ENCODE peak calls at places on chromosome 4, in eight cellular contexts. One of them, this sample, is unnamed.

GRCh38 chr4:110637408-110638131 is 14.7 kb upstream of the PITX2 start:
- DNase-seq in BE2C: no peak
- DNase-seq in adrenal gland: no peak
- DNase-seq in cardiac muscle cell: no peak
- DNase-seq in iPS DF 6.9: no peak
- DNase-seq in epithelial cell of esophagus: no peak
- DNase-seq in midbrain: no peak
- DNase-seq in mucosa of gallbladder: no peak
- DNase-seq in this sample: no peak

GRCh38 chr4:136831553-136831952 is 700.7 kb downstream of the PCDH18 start:
- DNase-seq in BE2C: peak; percentile 56
- DNase-seq in adrenal gland: no peak
- DNase-seq in cardiac muscle cell: no peak
- DNase-seq in iPS DF 6.9: no peak
- DNase-seq in epithelial cell of esophagus: no peak
- DNase-seq in midbrain: no peak
- DNase-seq in mucosa of gallbladder: no peak
- DNase-seq in this sample: no peak

GRCh38 chr4:9923195-9923812 is 98.0 kb downstream of the SLC2A9 start:
- DNase-seq in BE2C: no peak
- DNase-seq in adrenal gland: no peak
- DNase-seq in cardiac muscle cell: no peak
- DNase-seq in iPS DF 6.9: no peak
- DNase-seq in epithelial cell of esophagus: no peak
- DNase-seq in midbrain: no peak
- DNase-seq in mucosa of gallbladder: no peak
- DNase-seq in this sample: no peak

GRCh38 chr4:4919926-4920325 is 60.5 kb downstream of the MSX1 start:
- DNase-seq in BE2C: no peak
- DNase-seq in adrenal gland: no peak
- DNase-seq in cardiac muscle cell: no peak
- DNase-seq in iPS DF 6.9: no peak
- DNase-seq in epithelial cell of esophagus: no peak
- DNase-seq in midbrain: no peak
- DNase-seq in mucosa of gallbladder: no peak
- DNase-seq in this sample: no peak

GRCh38 chr4:89290727-89291126 is 16.9 kb downstream of the GPRIN3 start:
- DNase-seq in BE2C: no peak
- DNase-seq in adrenal gland: no peak
- DNase-seq in cardiac muscle cell: no peak
- DNase-seq in iPS DF 6.9: no peak
- DNase-seq in epithelial cell of esophagus: no peak
- DNase-seq in midbrain: no peak
- DNase-seq in mucosa of gallbladder: no peak
- DNase-seq in this sample: no peak

GRCh38 chr4:138492178-138492577 is 250.0 kb upstream of the SLC7A11 start:
- DNase-seq in BE2C: no peak
- DNase-seq in adrenal gland: no peak
- DNase-seq in cardiac muscle cell: no peak
- DNase-seq in iPS DF 6.9: no peak
- DNase-seq in epithelial cell of esophagus: no peak
- DNase-seq in midbrain: no peak
- DNase-seq in mucosa of gallbladder: no peak
- DNase-seq in this sample: no peak

GRCh38 chr4:169251291-169252235 is 19.2 kb downstream of the SH3RF1 start:
- DNase-seq in BE2C: no peak
- DNase-seq in adrenal gland: no peak
- DNase-seq in cardiac muscle cell: no peak
- DNase-seq in iPS DF 6.9: no peak
- DNase-seq in epithelial cell of esophagus: peak; percentile 65
- DNase-seq in midbrain: no peak
- DNase-seq in mucosa of gallbladder: peak; percentile 52
- DNase-seq in this sample: no peak

GRCh38 chr4:184310171-184310567 is 92.5 kb upstream of the ENPP6 start:
- DNase-seq in BE2C: no peak
- DNase-seq in adrenal gland: no peak
- DNase-seq in cardiac muscle cell: no peak
- DNase-seq in iPS DF 6.9: peak; percentile 25
- DNase-seq in epithelial cell of esophagus: peak; percentile 19
- DNase-seq in midbrain: no peak
- DNase-seq in mucosa of gallbladder: no peak
- DNase-seq in this sample: no peak

GRCh38 chr4:79723507-79723906 is 315.5 kb upstream of the GK2 start:
- DNase-seq in BE2C: no peak
- DNase-seq in adrenal gland: no peak
- DNase-seq in cardiac muscle cell: no peak
- DNase-seq in iPS DF 6.9: no peak
- DNase-seq in epithelial cell of esophagus: no peak
- DNase-seq in midbrain: no peak
- DNase-seq in mucosa of gallbladder: no peak
- DNase-seq in this sample: no peak

GRCh38 chr4:30720021-30720655 is at the start of gene PCDH7:
- DNase-seq in BE2C: no peak
- DNase-seq in adrenal gland: no peak
- DNase-seq in cardiac muscle cell: peak; percentile 69
- DNase-seq in iPS DF 6.9: no peak
- DNase-seq in epithelial cell of esophagus: peak; percentile 71
- DNase-seq in midbrain: peak; percentile 61
- DNase-seq in mucosa of gallbladder: peak; percentile 47
- DNase-seq in this sample: no peak

GRCh38 chr4:125323547-125324100 is 8.9 kb downstream of the FAT4 start:
- DNase-seq in BE2C: no peak
- DNase-seq in adrenal gland: peak; percentile 22
- DNase-seq in cardiac muscle cell: peak; percentile 30
- DNase-seq in iPS DF 6.9: no peak
- DNase-seq in epithelial cell of esophagus: peak; percentile 68
- DNase-seq in midbrain: no peak
- DNase-seq in mucosa of gallbladder: no peak
- DNase-seq in this sample: no peak

GRCh38 chr4:14877246-14878220 is 124.7 kb upstream of the CPEB2 start:
- DNase-seq in BE2C: no peak
- DNase-seq in adrenal gland: no peak
- DNase-seq in cardiac muscle cell: no peak
- DNase-seq in iPS DF 6.9: no peak
- DNase-seq in epithelial cell of esophagus: peak; percentile 45
- DNase-seq in midbrain: no peak
- DNase-seq in mucosa of gallbladder: no peak
- DNase-seq in this sample: no peak

GRCh38 chr4:1195894-1196401 is 23.6 kb upstream of the SPON2 start:
- DNase-seq in BE2C: no peak
- DNase-seq in adrenal gland: no peak
- DNase-seq in cardiac muscle cell: no peak
- DNase-seq in iPS DF 6.9: no peak
- DNase-seq in epithelial cell of esophagus: no peak
- DNase-seq in midbrain: no peak
- DNase-seq in mucosa of gallbladder: no peak
- DNase-seq in this sample: no peak

GRCh38 chr4:74675673-74676279 is 118.5 kb downstream of the BTC start:
- DNase-seq in BE2C: peak; percentile 13
- DNase-seq in adrenal gland: peak; percentile 33
- DNase-seq in cardiac muscle cell: peak; percentile 55
- DNase-seq in iPS DF 6.9: peak; percentile 33
- DNase-seq in epithelial cell of esophagus: peak; percentile 78
- DNase-seq in midbrain: no peak
- DNase-seq in mucosa of gallbladder: peak; percentile 33
- DNase-seq in this sample: no peak

GRCh38 chr4:9703391-9703790 is 78.0 kb upstream of the DRD5 start:
- DNase-seq in BE2C: peak; percentile 43
- DNase-seq in adrenal gland: peak; percentile 23
- DNase-seq in cardiac muscle cell: peak; percentile 74
- DNase-seq in iPS DF 6.9: peak; percentile 43
- DNase-seq in epithelial cell of esophagus: peak; percentile 47
- DNase-seq in midbrain: peak; percentile 33
- DNase-seq in mucosa of gallbladder: peak; percentile 74
- DNase-seq in this sample: peak; percentile 36

GRCh38 chr4:138035781-138036258 is 206.3 kb downstream of the SLC7A11 start:
- DNase-seq in BE2C: peak; percentile 11
- DNase-seq in adrenal gland: peak; percentile 9
- DNase-seq in cardiac muscle cell: peak; percentile 78
- DNase-seq in iPS DF 6.9: peak; percentile 41
- DNase-seq in epithelial cell of esophagus: peak; percentile 71
- DNase-seq in midbrain: peak; percentile 81
- DNase-seq in mucosa of gallbladder: no peak
- DNase-seq in this sample: no peak

GRCh38 chr4:149995134-149995756 is 83.0 kb upstream of the DCLK2 start:
- DNase-seq in BE2C: no peak
- DNase-seq in adrenal gland: no peak
- DNase-seq in cardiac muscle cell: no peak
- DNase-seq in iPS DF 6.9: no peak
- DNase-seq in epithelial cell of esophagus: no peak
- DNase-seq in midbrain: no peak
- DNase-seq in mucosa of gallbladder: no peak
- DNase-seq in this sample: no peak

GRCh38 chr4:85761803-85762202 is 286.9 kb downstream of the ARHGAP24 start:
- DNase-seq in BE2C: no peak
- DNase-seq in adrenal gland: peak; percentile 31
- DNase-seq in cardiac muscle cell: no peak
- DNase-seq in iPS DF 6.9: no peak
- DNase-seq in epithelial cell of esophagus: no peak
- DNase-seq in midbrain: no peak
- DNase-seq in mucosa of gallbladder: peak; percentile 58
- DNase-seq in this sample: no peak

GRCh38 chr4:122672091-122672490 is 51.2 kb upstream of the IL21 start:
- DNase-seq in BE2C: no peak
- DNase-seq in adrenal gland: no peak
- DNase-seq in cardiac muscle cell: no peak
- DNase-seq in iPS DF 6.9: no peak
- DNase-seq in epithelial cell of esophagus: peak; percentile 70
- DNase-seq in midbrain: no peak
- DNase-seq in mucosa of gallbladder: no peak
- DNase-seq in this sample: no peak

GRCh38 chr4:48212165-48212564 is 57.5 kb downstream of the TEC start:
- DNase-seq in BE2C: no peak
- DNase-seq in adrenal gland: no peak
- DNase-seq in cardiac muscle cell: no peak
- DNase-seq in iPS DF 6.9: no peak
- DNase-seq in epithelial cell of esophagus: no peak
- DNase-seq in midbrain: no peak
- DNase-seq in mucosa of gallbladder: no peak
- DNase-seq in this sample: no peak

GRCh38 chr4:77342170-77342810 is 185.3 kb downstream of the CCNG2 start:
- DNase-seq in BE2C: no peak
- DNase-seq in adrenal gland: no peak
- DNase-seq in cardiac muscle cell: no peak
- DNase-seq in iPS DF 6.9: no peak
- DNase-seq in epithelial cell of esophagus: no peak
- DNase-seq in midbrain: no peak
- DNase-seq in mucosa of gallbladder: no peak
- DNase-seq in this sample: no peak

GRCh38 chr4:36414248-36414647 is 132.8 kb downstream of the DTHD1 start:
- DNase-seq in BE2C: no peak
- DNase-seq in adrenal gland: no peak
- DNase-seq in cardiac muscle cell: no peak
- DNase-seq in iPS DF 6.9: no peak
- DNase-seq in epithelial cell of esophagus: peak; percentile 43
- DNase-seq in midbrain: no peak
- DNase-seq in mucosa of gallbladder: no peak
- DNase-seq in this sample: no peak

GRCh38 chr4:49063670-49064069 is 77.6 kb downstream of the CWH43 start:
- DNase-seq in BE2C: no peak
- DNase-seq in adrenal gland: no peak
- DNase-seq in cardiac muscle cell: no peak
- DNase-seq in iPS DF 6.9: no peak
- DNase-seq in epithelial cell of esophagus: peak; percentile 55
- DNase-seq in midbrain: no peak
- DNase-seq in mucosa of gallbladder: no peak
- DNase-seq in this sample: no peak

GRCh38 chr4:98501383-98501782 is 157.0 kb downstream of the TSPAN5 start:
- DNase-seq in BE2C: no peak
- DNase-seq in adrenal gland: no peak
- DNase-seq in cardiac muscle cell: no peak
- DNase-seq in iPS DF 6.9: no peak
- DNase-seq in epithelial cell of esophagus: peak; percentile 39
- DNase-seq in midbrain: no peak
- DNase-seq in mucosa of gallbladder: no peak
- DNase-seq in this sample: no peak

GRCh38 chr4:79042079-79042674 is 102.9 kb upstream of the PAQR3 start:
- DNase-seq in BE2C: peak; percentile 43
- DNase-seq in adrenal gland: no peak
- DNase-seq in cardiac muscle cell: peak; percentile 72
- DNase-seq in iPS DF 6.9: peak; percentile 2
- DNase-seq in epithelial cell of esophagus: peak; percentile 46
- DNase-seq in midbrain: no peak
- DNase-seq in mucosa of gallbladder: peak; percentile 34
- DNase-seq in this sample: no peak

GRCh38 chr4:104394409-104394813 is 100.3 kb downstream of the CXXC4 start:
- DNase-seq in BE2C: peak; percentile 55
- DNase-seq in adrenal gland: no peak
- DNase-seq in cardiac muscle cell: peak; percentile 38
- DNase-seq in iPS DF 6.9: no peak
- DNase-seq in epithelial cell of esophagus: no peak
- DNase-seq in midbrain: peak; percentile 91
- DNase-seq in mucosa of gallbladder: no peak
- DNase-seq in this sample: no peak

GRCh38 chr4:168199262-168199957 is 107.1 kb downstream of the ANXA10 start:
- DNase-seq in BE2C: no peak
- DNase-seq in adrenal gland: no peak
- DNase-seq in cardiac muscle cell: no peak
- DNase-seq in iPS DF 6.9: no peak
- DNase-seq in epithelial cell of esophagus: no peak
- DNase-seq in midbrain: no peak
- DNase-seq in mucosa of gallbladder: no peak
- DNase-seq in this sample: no peak

GRCh38 chr4:113882668-113883067 is 96.8 kb downstream of the ARSJ start:
- DNase-seq in BE2C: no peak
- DNase-seq in adrenal gland: no peak
- DNase-seq in cardiac muscle cell: no peak
- DNase-seq in iPS DF 6.9: no peak
- DNase-seq in epithelial cell of esophagus: no peak
- DNase-seq in midbrain: no peak
- DNase-seq in mucosa of gallbladder: no peak
- DNase-seq in this sample: no peak

GRCh38 chr4:87953776-87954175 is 21.7 kb upstream of the SPP1 start:
- DNase-seq in BE2C: no peak
- DNase-seq in adrenal gland: no peak
- DNase-seq in cardiac muscle cell: no peak
- DNase-seq in iPS DF 6.9: no peak
- DNase-seq in epithelial cell of esophagus: no peak
- DNase-seq in midbrain: no peak
- DNase-seq in mucosa of gallbladder: no peak
- DNase-seq in this sample: no peak

GRCh38 chr4:151207868-151208267 is 69.1 kb upstream of the PRSS48 start:
- DNase-seq in BE2C: no peak
- DNase-seq in adrenal gland: no peak
- DNase-seq in cardiac muscle cell: no peak
- DNase-seq in iPS DF 6.9: no peak
- DNase-seq in epithelial cell of esophagus: no peak
- DNase-seq in midbrain: no peak
- DNase-seq in mucosa of gallbladder: no peak
- DNase-seq in this sample: no peak

GRCh38 chr4:89439533-89439932 is 131.9 kb upstream of the GPRIN3 start:
- DNase-seq in BE2C: no peak
- DNase-seq in adrenal gland: no peak
- DNase-seq in cardiac muscle cell: no peak
- DNase-seq in iPS DF 6.9: no peak
- DNase-seq in epithelial cell of esophagus: no peak
- DNase-seq in midbrain: no peak
- DNase-seq in mucosa of gallbladder: no peak
- DNase-seq in this sample: no peak

GRCh38 chr4:122766353-122766705 is 33.8 kb downstream of the BBS12 start:
- DNase-seq in BE2C: no peak
- DNase-seq in adrenal gland: no peak
- DNase-seq in cardiac muscle cell: no peak
- DNase-seq in iPS DF 6.9: no peak
- DNase-seq in epithelial cell of esophagus: no peak
- DNase-seq in midbrain: no peak
- DNase-seq in mucosa of gallbladder: no peak
- DNase-seq in this sample: no peak

GRCh38 chr4:122500852-122501501 is 44.5 kb upstream of the IL2 start:
- DNase-seq in BE2C: no peak
- DNase-seq in adrenal gland: no peak
- DNase-seq in cardiac muscle cell: no peak
- DNase-seq in iPS DF 6.9: no peak
- DNase-seq in epithelial cell of esophagus: peak; percentile 1
- DNase-seq in midbrain: no peak
- DNase-seq in mucosa of gallbladder: no peak
- DNase-seq in this sample: no peak

GRCh38 chr4:128107766-128108165 is 46.7 kb downstream of the LARP1B start:
- DNase-seq in BE2C: no peak
- DNase-seq in adrenal gland: no peak
- DNase-seq in cardiac muscle cell: no peak
- DNase-seq in iPS DF 6.9: no peak
- DNase-seq in epithelial cell of esophagus: no peak
- DNase-seq in midbrain: no peak
- DNase-seq in mucosa of gallbladder: no peak
- DNase-seq in this sample: no peak

This sample was measured in effector CD8-positive, alpha-beta T cell.